ENCODE peak calls at places on chromosomes 6 and 20, in nine cellular contexts. E, K, C, H, I, F, V, A and R are unnamed samples.

GRCh38 chr6:150251566-150252186 is 108.8 kb downstream of the PPP1R14C start:
- DNase-seq in E (no peak), K (no peak), C (no peak), H (no peak), I (no peak), F (no peak), V (peak; percentile 64), A (no peak), R (no peak)

GRCh38 chr6:144581807-144582537 is 296.8 kb downstream of the UTRN start:
- DNase-seq in E (no peak), K (peak; percentile 16), C (peak; percentile 57), H (no peak), I (peak; percentile 4), F (no peak), V (peak; percentile 50), A (peak; percentile 6), R (no peak)

GRCh38 chr20:16036331-16036730 is 536.9 kb downstream of the KIF16B start:
- DNase-seq in E (no peak), K (no peak), C (no peak), H (no peak), I (no peak), F (no peak), V (no peak), A (no peak), R (no peak)

GRCh38 chr6:35640017-35640664 is 48.6 kb downstream of the FKBP5 start:
- DNase-seq in E (no peak), K (no peak), C (no peak), H (no peak), I (no peak), F (no peak), V (no peak), A (no peak), R (no peak)

GRCh38 chr20:60048634-60049578 is 90.7 kb downstream of the CDH26 start:
- DNase-seq in E (no peak), K (no peak), C (peak; percentile 24), H (no peak), I (no peak), F (no peak), V (peak; percentile 53), A (no peak), R (no peak)

GRCh38 chr6:48813821-48814220 is 649.2 kb downstream of the MMUT start:
- DNase-seq in E (no peak), K (no peak), C (no peak), H (no peak), I (no peak), F (no peak), V (no peak), A (no peak), R (no peak)

GRCh38 chr6:90139272-90139817 is 157.3 kb downstream of the BACH2 start:
- DNase-seq in E (no peak), K (no peak), C (no peak), H (no peak), I (no peak), F (no peak), V (peak; percentile 76), A (no peak), R (no peak)

GRCh38 chr6:15893556-15894253 is 230.9 kb upstream of the DTNBP1 start:
- DNase-seq in E (no peak), K (no peak), C (no peak), H (no peak), I (peak; percentile 51), F (no peak), V (peak; percentile 68), A (no peak), R (no peak)

GRCh38 chr20:57809149-57809548 is 99.3 kb upstream of the PMEPA1 start:
- DNase-seq in E (no peak), K (no peak), C (no peak), H (no peak), I (no peak), F (no peak), V (no peak), A (no peak), R (no peak)

GRCh38 chr6:17630511-17631073 is 30.5 kb downstream of the FAM8A1 start:
- DNase-seq in E (no peak), K (no peak), C (no peak), H (no peak), I (no peak), F (no peak), V (no peak), A (no peak), R (no peak)

GRCh38 chr6:30810813-30811329 is 66.5 kb upstream of the IER3 start:
- DNase-seq in E (no peak), K (no peak), C (peak; percentile 65), H (peak; percentile 69), I (no peak), F (no peak), V (no peak), A (peak; percentile 71), R (no peak)

GRCh38 chr6:52415917-52416628 is 4.1 kb upstream of the EFHC1 start:
- DNase-seq in E (no peak), K (no peak), C (no peak), H (no peak), I (no peak), F (no peak), V (no peak), A (no peak), R (no peak)

GRCh38 chr6:39228992-39229767 is at the start of gene KCNK5:
- DNase-seq in E (peak; percentile 35), K (peak; percentile 39), C (peak; percentile 95), H (peak; percentile 88), I (peak; percentile 80), F (no peak), V (peak; percentile 97), A (peak; percentile 85), R (peak; percentile 95)

GRCh38 chr6:17628873-17629272 is 28.8 kb downstream of the FAM8A1 start:
- DNase-seq in E (no peak), K (no peak), C (no peak), H (no peak), I (no peak), F (no peak), V (no peak), A (no peak), R (no peak)

GRCh38 chr20:36162272-36162966 is 7.9 kb downstream of the EPB41L1 start:
- DNase-seq in E (no peak), K (no peak), C (no peak), H (no peak), I (no peak), F (no peak), V (peak; percentile 22), A (no peak), R (no peak)

GRCh38 chr20:8187740-8188139 is 55.7 kb downstream of the PLCB1 start:
- DNase-seq in E (no peak), K (no peak), C (no peak), H (no peak), I (no peak), F (no peak), V (no peak), A (no peak), R (no peak)

GRCh38 chr6:150915868-150916267 is 50.4 kb downstream of the MTHFD1L start:
- DNase-seq in E (no peak), K (no peak), C (no peak), H (no peak), I (no peak), F (no peak), V (no peak), A (no peak), R (no peak)

GRCh38 chr20:10653593-10654288 is 20.1 kb downstream of the JAG1 start:
- DNase-seq in E (no peak), K (no peak), C (no peak), H (no peak), I (no peak), F (no peak), V (no peak), A (no peak), R (no peak)

GRCh38 chr6:131172237-131172636 is 37.0 kb downstream of the AKAP7 start:
- DNase-seq in E (no peak), K (no peak), C (no peak), H (no peak), I (no peak), F (no peak), V (no peak), A (no peak), R (no peak)

GRCh38 chr20:37458761-37459160 is 62.3 kb upstream of the NNAT start:
- DNase-seq in E (no peak), K (no peak), C (no peak), H (no peak), I (no peak), F (no peak), V (no peak), A (no peak), R (no peak)

GRCh38 chr6:116352515-116353471 is 18.0 kb upstream of the DSE start:
- DNase-seq in E (no peak), K (no peak), C (no peak), H (no peak), I (no peak), F (no peak), V (no peak), A (no peak), R (no peak)

GRCh38 chr6:62285612-62286469 is at the start of gene KHDRBS2:
- DNase-seq in E (peak; percentile 8), K (no peak), C (peak; percentile 99), H (peak; percentile 84), I (peak; percentile 92), F (no peak), V (peak; percentile 98), A (peak; percentile 87), R (peak; percentile 91)